ENCODE peak calls at places on chromosome 22, in ten cellular contexts. M is nephron progenitor cell, G is brain microvascular endothelial cell, O is stomach, U is psoas muscle, Y is IMR-90, C is osteocyte, P is GM10248, L is foreskin keratinocyte, B is bronchial epithelial cell. A is an unnamed sample.
A peak's percentile ranks its signal among the peaks of the same experiment; 100 is the strongest.

GRCh38 chr22:29983296-29983917 is 96.9 kb upstream of the HORMAD2 start:
- DNase-seq in U (no peak), Y (no peak), G (no peak), C (no peak), P (no peak), M (no peak), O (no peak), L (no peak), B (no peak), A (no peak)

GRCh38 chr22:39563571-39564428 is 6.8 kb upstream of the CACNA1I start:
- DNase-seq in U (no peak), O (no peak), M (no peak), L (no peak), C (no peak), P (no peak), G (no peak), Y (no peak), B (no peak), A (no peak)

GRCh38 chr22:45125198-45125597 is 38.5 kb upstream of the NUP50 start:
- DNase-seq in L (no peak), O (no peak), G (peak; percentile 46), C (no peak), B (no peak), M (no peak), U (no peak), P (no peak), Y (peak; percentile 94), A (no peak)

GRCh38 chr22:23220485-23221350 is 40.4 kb downstream of the BCR start:
- DNase-seq in O (no peak), U (no peak), C (no peak), B (peak; percentile 71), L (peak; percentile 55), G (no peak), P (peak; percentile 72), M (no peak), Y (peak; percentile 53), A (no peak)

GRCh38 chr22:44889233-44889878 is 120.4 kb downstream of the PHF21B start:
- DNase-seq in Y (no peak), O (no peak), U (no peak), C (no peak), B (no peak), M (no peak), P (no peak), G (no peak), L (no peak), A (no peak)

GRCh38 chr22:19610518-19611253 is 86.5 kb upstream of the CLDN5 start:
- DNase-seq in Y (no peak), O (no peak), C (no peak), B (no peak), M (no peak), G (no peak), U (no peak), L (no peak), P (peak; percentile 45), A (no peak)

GRCh38 chr22:45336971-45337431 is 27.3 kb downstream of the FAM118A start:
- DNase-seq in U (peak; percentile 88), O (peak; percentile 84), P (no peak), Y (no peak), G (no peak), L (no peak), C (no peak), B (peak; percentile 8), M (no peak), A (no peak)

GRCh38 chr22:28793976-28794584 is 6.3 kb downstream of the XBP1 start:
- DNase-seq in B (no peak), C (no peak), M (no peak), U (no peak), O (no peak), L (no peak), G (no peak), P (no peak), Y (no peak), A (no peak)

GRCh38 chr22:23910496-23911190 is 16.5 kb downstream of the MIF start:
- DNase-seq in M (no peak), L (no peak), O (no peak), U (no peak), Y (no peak), C (no peak), B (no peak), G (no peak), P (no peak), A (no peak)

GRCh38 chr22:41305646-41306045 is 4.3 kb downstream of the ZC3H7B start:
- DNase-seq in G (no peak), P (no peak), B (peak; percentile 79), L (peak; percentile 82), Y (peak; percentile 73), M (no peak), U (peak; percentile 75), C (no peak), O (no peak), A (peak; percentile 61)

GRCh38 chr22:40434745-40435144 is 64.4 kb downstream of the SGSM3 start:
- DNase-seq in L (no peak), C (no peak), M (no peak), P (no peak), B (no peak), U (no peak), Y (no peak), O (no peak), G (no peak), A (no peak)

GRCh38 chr22:38953577-38954413 is 3.6 kb upstream of the APOBEC3A start:
- DNase-seq in Y (no peak), G (no peak), O (no peak), U (no peak), P (peak; percentile 93), B (peak; percentile 69), C (no peak), L (peak; percentile 79), M (no peak), A (no peak)

GRCh38 chr22:39242809-39243442 is 1.9 kb downstream of the PDGFB start:
- DNase-seq in G (no peak), M (no peak), O (peak; percentile 73), C (no peak), Y (no peak), B (no peak), P (no peak), L (peak; percentile 74), U (no peak), A (no peak)

GRCh38 chr22:19638282-19639015 is 75.9 kb upstream of the SEPTIN5 start:
- DNase-seq in C (no peak), B (no peak), M (no peak), G (no peak), P (no peak), L (no peak), U (no peak), Y (no peak), O (no peak), A (no peak)

GRCh38 chr22:46214616-46215015 is 35.5 kb downstream of the CDPF1 start:
- DNase-seq in Y (no peak), M (no peak), B (no peak), C (no peak), O (no peak), U (no peak), P (no peak), L (no peak), G (no peak), A (no peak)

DNA sequence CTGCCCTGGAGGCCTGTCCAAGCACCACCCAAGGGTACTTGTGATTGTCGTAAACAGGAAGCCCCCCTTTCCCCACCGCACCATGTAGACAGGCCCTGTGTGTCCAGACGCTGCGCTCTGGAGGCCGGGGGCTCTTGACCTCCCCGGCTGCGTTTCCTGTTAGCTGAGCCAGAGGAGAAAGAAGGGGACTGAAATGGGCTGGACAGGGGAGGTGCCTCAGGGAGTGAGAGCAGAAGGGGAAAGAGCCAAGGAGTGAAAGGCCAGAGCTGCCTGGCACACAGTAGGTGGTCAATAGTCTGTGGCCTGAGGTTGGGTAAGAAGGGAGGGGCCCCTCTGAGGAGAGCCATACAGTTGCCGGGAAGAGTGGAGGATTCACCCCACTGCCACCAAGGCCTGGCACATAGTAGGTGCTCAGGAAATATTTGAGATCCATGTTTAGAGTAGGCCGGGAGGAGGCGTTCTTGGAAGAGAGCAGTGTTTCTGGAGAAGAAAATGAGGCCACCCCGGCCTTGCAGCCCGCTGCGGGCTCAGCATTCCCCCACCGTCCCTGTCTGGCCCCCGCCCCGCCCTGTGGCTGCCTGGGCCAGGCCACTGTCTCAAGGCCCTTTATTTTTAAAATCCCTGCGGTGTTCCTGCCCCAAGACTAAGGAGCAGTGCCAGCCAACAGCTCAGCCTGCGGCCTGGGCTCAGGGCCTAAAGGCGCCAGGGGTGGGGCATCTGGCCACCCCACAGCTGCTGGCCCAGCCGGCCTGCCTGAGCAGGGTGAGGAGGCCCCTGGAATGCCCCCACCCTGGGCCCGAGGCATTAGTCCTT is 13.6 kb upstream of the CDC42EP1 start:
- DNase-seq in O (peak; percentile 87), B (no peak), Y (peak; percentile 68), P (no peak), U (peak; percentile 77), C (peak; percentile 88), G (no peak), M (no peak), L (no peak), A (no peak)
- TF ChIP-seq CTCF in O (no peak), B (no peak), Y (no peak), P (no peak), U (no peak), C (peak; percentile 49), G (peak; percentile 23), M (no peak), L (peak; percentile 13), A (no peak)

GRCh38 chr22:50531546-50532352 is 1.9 kb upstream of the TYMP start:
- DNase-seq in G (peak; percentile 57), C (peak; percentile 86), O (peak; percentile 84), U (peak; percentile 88), Y (peak; percentile 41), M (peak; percentile 74), B (peak; percentile 38), P (peak; percentile 73), L (peak; percentile 62), A (no peak)
- TF ChIP-seq CTCF in G (no peak), C (no peak), O (no peak), U (no peak), Y (no peak), M (no peak), B (no peak), P (no peak), L (no peak), A (no peak)

GRCh38 chr22:50613291-50613981 is 12.8 kb downstream of the MAPK8IP2 start:
- DNase-seq in M (no peak), P (no peak), U (peak; percentile 73), O (peak; percentile 95), B (peak; percentile 18), G (no peak), L (no peak), Y (no peak), C (no peak), A (no peak)
- TF ChIP-seq CTCF in M (no peak), P (no peak), U (no peak), O (no peak), B (no peak), G (no peak), L (no peak), Y (no peak), C (no peak), A (no peak)

DNA sequence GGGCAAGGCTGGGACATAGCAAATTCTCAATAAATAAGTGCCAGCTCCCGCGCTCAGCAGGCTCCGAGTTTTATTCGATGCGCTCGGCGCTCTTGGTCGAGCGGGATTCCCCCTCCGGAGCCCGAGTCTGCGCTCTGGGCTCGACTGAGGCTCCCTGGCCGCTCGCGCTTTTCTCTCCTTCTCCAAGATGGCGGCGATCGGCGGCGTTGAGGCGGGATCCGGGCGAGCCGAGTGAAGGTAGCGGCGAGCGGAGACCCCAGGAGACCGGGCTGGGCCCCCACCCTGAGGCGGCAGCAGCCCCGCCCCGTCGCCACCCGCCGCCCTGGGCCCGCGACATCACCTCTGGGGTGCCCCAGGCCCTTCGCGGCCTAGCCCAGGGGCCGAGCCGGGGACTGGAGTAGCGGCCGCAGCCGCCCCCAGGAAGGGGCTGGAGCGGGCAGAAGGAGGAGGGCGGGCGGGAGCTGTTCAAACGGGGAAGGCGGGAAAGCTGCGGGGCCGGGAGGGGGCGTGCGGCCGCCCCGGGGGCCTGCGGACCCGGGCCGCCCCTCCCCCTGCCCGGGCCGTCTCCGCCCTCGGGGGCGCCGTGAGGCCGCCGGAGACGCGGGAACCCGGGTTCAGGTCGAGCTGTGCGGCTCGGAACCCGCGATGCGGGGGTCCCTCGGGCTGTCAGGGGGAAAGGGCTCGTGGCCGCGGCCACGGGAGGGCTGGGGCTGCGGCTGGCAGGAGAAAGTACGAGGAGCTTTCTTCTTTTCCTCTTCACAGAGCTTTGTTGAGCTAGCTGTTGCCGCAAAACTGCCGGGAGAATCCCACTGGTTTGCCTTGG is at the start of gene HMGXB4:
- DNase-seq in M (peak; percentile 86), Y (peak; percentile 86), B (peak; percentile 66), O (peak; percentile 90), L (peak; percentile 73), C (peak; percentile 95), G (peak; percentile 85), U (peak; percentile 94), P (peak; percentile 94), A (peak; percentile 16)
- TF ChIP-seq CTCF in M (no peak), Y (peak; percentile 6), B (no peak), O (no peak), L (peak; percentile 10), C (peak; percentile 37), G (no peak), U (peak; percentile 17), P (no peak), A (peak; percentile 6)

A was measured in kidney epithelial cell.